ENCODE peak calls at places on chromosomes 12 and 14, in five cellular contexts. L is stomach; B is neural crest cell; Y is CD8-positive, alpha-beta T cell; H is spleen. Q is an unnamed sample.

GRCh38 chr14:22190411-22191191 is 398.4 kb downstream of the DAD1 start:
- DNase-seq in L (no peak), B (no peak), Y (no peak), H (no peak), Q (no peak)

GRCh38 chr14:100590726-100591452 is 3.7 kb upstream of the BEGAIN start:
- DNase-seq in L (no peak), B (no peak), Y (no peak), H (peak; percentile 47), Q (peak; percentile 14)

GRCh38 chr12:32761716-32762115 is 6.0 kb upstream of the YARS2 start:
- DNase-seq in L (no peak), B (no peak), Y (no peak), H (no peak), Q (no peak)

GRCh38 chr12:108861878-108862587 is 4.7 kb upstream of the SSH1 start:
- DNase-seq in L (no peak), B (no peak), Y (no peak), H (peak; percentile 79), Q (no peak)

GRCh38 chr12:30569426-30569825 is 126.2 kb downstream of the IPO8 start:
- DNase-seq in L (no peak), B (no peak), Y (no peak), H (no peak), Q (no peak)

GRCh38 chr14:63192085-63192484 is 12.2 kb upstream of the RHOJ start:
- DNase-seq in L (no peak), B (no peak), Y (no peak), H (no peak), Q (no peak)

GRCh38 chr12:26452511-26452910 is 257.1 kb downstream of the SSPN start:
- DNase-seq in L (no peak), B (no peak), Y (no peak), H (no peak), Q (no peak)

GRCh38 chr14:88195676-88196075 is 127.4 kb downstream of the KCNK10 start:
- DNase-seq in L (no peak), B (peak; percentile 21), Y (no peak), H (no peak), Q (no peak)

GRCh38 chr12:112686373-112686772 is 105.2 kb upstream of the RPH3A start:
- DNase-seq in L (no peak), B (no peak), Y (no peak), H (no peak), Q (no peak)

GRCh38 chr14:23562822-23563472 is 4.6 kb downstream of the AP1G2 start:
- DNase-seq in L (peak; percentile 58), B (peak; percentile 73), Y (no peak), H (no peak), Q (no peak)

GRCh38 chr12:124646385-124647230 is 79.2 kb upstream of the NCOR2 start:
- DNase-seq in L (no peak), B (no peak), Y (no peak), H (no peak), Q (no peak)

GRCh38 chr12:95674088-95674595 is 116.4 kb downstream of the NTN4 start:
- DNase-seq in L (no peak), B (no peak), Y (no peak), H (no peak), Q (no peak)

GRCh38 chr14:34926552-34926951 is 51.4 kb upstream of the BAZ1A start:
- DNase-seq in L (no peak), B (no peak), Y (no peak), H (no peak), Q (no peak)

GRCh38 chr12:5200276-5201087 is 156.8 kb downstream of the KCNA5 start:
- DNase-seq in L (peak; percentile 62), B (peak; percentile 76), Y (no peak), H (peak; percentile 77), Q (peak; percentile 73)

GRCh38 chr12:5817246-5817645 is 127.8 kb downstream of the ANO2 start:
- DNase-seq in L (no peak), B (no peak), Y (no peak), H (no peak), Q (no peak)

GRCh38 chr12:45655753-45656152 is 73.8 kb upstream of the ARID2 start:
- DNase-seq in L (no peak), B (no peak), Y (no peak), H (no peak), Q (no peak)

GRCh38 chr12:96751626-96752025 is 155.4 kb upstream of the NEDD1 start:
- DNase-seq in L (no peak), B (no peak), Y (no peak), H (no peak), Q (no peak)

GRCh38 chr14:61277232-61277631 is 3.9 kb downstream of the TMEM30B start:
- DNase-seq in L (no peak), B (no peak), Y (no peak), H (no peak), Q (no peak)

GRCh38 chr14:101201535-101202125 is 298.1 kb upstream of the RTL1 start:
- DNase-seq in L (peak; percentile 19), B (no peak), Y (no peak), H (peak; percentile 32), Q (no peak)

GRCh38 chr12:30395190-30395589 is 300.5 kb downstream of the IPO8 start:
- DNase-seq in L (no peak), B (no peak), Y (no peak), H (no peak), Q (no peak)

GRCh38 chr14:36659822-36660735 is 1.6 kb upstream of the PAX9 start:
- DNase-seq in L (no peak), B (no peak), Y (no peak), H (no peak), Q (no peak)

GRCh38 chr14:36662258-36662542 is 540 bp downstream of the PAX9 start:
- DNase-seq in L (no peak), B (no peak), Y (no peak), H (no peak), Q (no peak)

GRCh38 chr14:36660736-36661505 is 739 bp upstream of the PAX9 start:
- DNase-seq in L (no peak), B (no peak), Y (no peak), H (no peak), Q (no peak)

GRCh38 chr14:36662543-36663403 is 1.1 kb downstream of the PAX9 start:
- DNase-seq in L (no peak), B (no peak), Y (no peak), H (no peak), Q (no peak)

GRCh38 chr14:36661506-36662257 is at the start of gene PAX9:
- DNase-seq in L (peak; percentile 78), B (peak; percentile 72), Y (no peak), H (no peak), Q (no peak)
- TF ChIP-seq CTCF in L (no peak), B (no peak), Y (no peak), H (no peak), Q (no peak)

GRCh38 chr12:9319044-9319841 is 111.0 kb upstream of the PZP start:
- DNase-seq in L (no peak), B (no peak), Y (no peak), H (no peak), Q (no peak)
- TF ChIP-seq CTCF in L (no peak), B (no peak), Y (no peak), H (peak; percentile 14), Q (no peak)

GRCh38 chr14:52068741-52069616 is at the start of gene NID2:
- DNase-seq in L (peak; percentile 51), B (peak; percentile 84), Y (no peak), H (peak; percentile 81), Q (peak; percentile 75)

GRCh38 chr14:52072266-52072780 is 3.5 kb upstream of the NID2 start:
- DNase-seq in L (no peak), B (no peak), Y (no peak), H (no peak), Q (no peak)

GRCh38 chr14:52073251-52073650 is 4.4 kb upstream of the NID2 start:
- DNase-seq in L (no peak), B (no peak), Y (no peak), H (no peak), Q (no peak)

GRCh38 chr14:52069617-52070431 is 965 bp upstream of the NID2 start:
- DNase-seq in L (no peak), B (no peak), Y (no peak), H (no peak), Q (peak; percentile 44)

DNA sequence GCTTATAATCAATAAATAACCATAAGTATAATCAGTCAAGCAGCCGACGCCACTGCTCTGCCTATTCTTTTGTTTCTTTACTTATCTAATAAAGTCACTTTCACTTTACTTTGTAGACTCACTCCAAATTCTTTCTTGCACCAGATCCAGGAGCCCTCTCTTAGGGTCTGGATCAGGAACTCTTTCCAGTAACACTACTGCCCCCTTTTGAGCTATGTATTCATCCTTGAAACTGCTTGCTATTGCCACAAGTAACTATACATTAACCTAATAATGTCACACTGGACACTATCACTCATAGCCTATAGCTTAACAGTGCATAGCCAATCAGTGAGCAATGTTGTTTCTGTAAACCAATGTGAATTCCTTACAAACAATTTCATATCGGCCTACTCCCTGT is 2.8 kb upstream of the NID2 start:
- DNase-seq in L (no peak), B (no peak), Y (no peak), H (no peak), Q (no peak)
- TF ChIP-seq CTCF in L (no peak), B (peak; percentile 17), Y (no peak), H (no peak), Q (no peak)

GRCh38 chr12:122062832-122063690 is 15.5 kb upstream of the MLXIP start:
- DNase-seq in L (peak; percentile 75), B (no peak), Y (no peak), H (no peak), Q (no peak)

GRCh38 chr12:122064780-122065588 is 13.6 kb upstream of the MLXIP start:
- DNase-seq in L (no peak), B (peak; percentile 30), Y (no peak), H (no peak), Q (no peak)

GRCh38 chr12:122063691-122064033 is 14.9 kb upstream of the MLXIP start:
- DNase-seq in L (no peak), B (no peak), Y (no peak), H (no peak), Q (no peak)

GRCh38 chr12:122061253-122061652 is 17.3 kb upstream of the MLXIP start:
- DNase-seq in L (no peak), B (no peak), Y (no peak), H (no peak), Q (no peak)

DNA sequence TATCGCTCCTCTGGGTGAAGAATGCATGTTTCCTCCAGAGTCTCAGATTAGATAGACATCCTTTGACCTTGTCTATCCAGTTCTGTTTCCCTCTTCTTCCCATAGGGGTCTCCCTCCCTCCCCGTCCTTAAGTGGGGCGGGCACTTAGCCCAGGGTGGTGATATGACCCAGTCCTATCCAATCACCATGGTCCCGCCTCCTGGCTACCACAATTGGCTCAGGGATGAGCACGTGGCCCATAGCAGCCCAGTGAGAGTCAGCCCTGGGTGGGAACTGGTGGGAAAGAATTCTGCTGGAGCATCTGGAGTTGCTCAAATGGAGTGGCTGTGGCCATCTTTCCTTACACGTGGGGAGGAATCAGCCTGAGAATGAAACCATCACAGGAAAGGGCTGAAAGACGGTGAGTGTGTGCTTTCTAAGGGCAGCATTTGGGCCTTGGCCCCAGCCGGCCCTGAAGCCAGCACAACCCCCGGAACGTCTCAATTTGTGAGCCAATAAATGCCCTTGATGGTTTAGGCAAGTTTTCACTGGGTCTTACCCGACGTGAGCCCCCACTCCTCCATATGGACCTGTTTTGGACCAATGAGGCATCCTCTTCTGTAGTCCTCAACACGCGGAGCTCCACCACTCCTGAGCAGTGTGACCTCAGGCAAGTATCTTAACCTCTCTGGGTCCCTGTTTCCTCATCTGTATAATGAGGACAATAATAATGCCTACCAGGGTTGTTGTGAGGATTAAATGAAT is 14.3 kb upstream of the MLXIP start:
- DNase-seq in L (peak; percentile 64), B (peak; percentile 59), Y (no peak), H (peak; percentile 84), Q (peak; percentile 65)
- TF ChIP-seq CTCF in L (no peak), B (peak; percentile 49), Y (no peak), H (peak; percentile 30), Q (no peak)

GRCh38 chr14:65287264-65288131 is 125.0 kb upstream of the FUT8 start:
- DNase-seq in L (no peak), B (no peak), Y (no peak), H (peak; percentile 85), Q (no peak)
- TF ChIP-seq CTCF in L (no peak), B (no peak), Y (no peak), H (no peak), Q (no peak)